ENCODE peak calls at places on chromosomes 11 and 22, in nine cellular contexts. E is EL; Y is C1 segment of cervical spinal cord; B is psoas muscle; W is stimulated activated CD4-positive, alpha-beta T cell treated with anti-CD3 and anti-CD28 coated beads, Interleukin-15, amount 100 ng/mL, for 24 hours; N is Calu3; D is naive thymus-derived CD8-positive, alpha-beta T cell; P is RCC 7860; O is activated CD8-positive, alpha-beta memory T cell treated with anti-CD3 and anti-CD28 coated beads, Interleukin-2, amount 50 U/mL, for 48 hours. K is an unnamed sample.

GRCh38 chr11:60528465-60528864 is 13.3 kb downstream of the MS4A13 start:
- DNase-seq in W (no peak), B (no peak), N (no peak), Y (no peak), D (no peak), E (no peak), O (no peak), P (no peak), K (no peak)

GRCh38 chr11:68775951-68776388 is 24.6 kb upstream of the TESMIN start:
- DNase-seq in N (peak), B (no peak), O (no peak), D (no peak), Y (no peak), P (peak), W (no peak), E (no peak), K (no peak)

GRCh38 chr22:30460147-30460546 is 11.7 kb downstream of the SEC14L3 start:
- DNase-seq in O (no peak), N (peak), E (no peak), B (no peak), Y (no peak), W (no peak), D (no peak), P (no peak), K (no peak)

GRCh38 chr11:75323609-75324008 is 27.9 kb downstream of the ARRB1 start:
- DNase-seq in B (no peak), W (no peak), P (no peak), O (no peak), E (no peak), D (no peak), N (peak), Y (no peak), K (no peak)

GRCh38 chr11:123249354-123249753 is 54.3 kb upstream of the CLMP start:
- DNase-seq in D (no peak), W (no peak), P (peak), N (no peak), E (peak), B (no peak), O (no peak), Y (no peak), K (no peak)

GRCh38 chr11:121157756-121158155 is 56.7 kb downstream of the TECTA start:
- DNase-seq in D (no peak), Y (no peak), P (no peak), E (no peak), W (no peak), B (no peak), O (no peak), N (no peak), K (no peak)

GRCh38 chr11:61699737-61700160 is 19.6 kb downstream of the DAGLA start:
- DNase-seq in Y (peak), E (no peak), N (peak), P (no peak), B (peak), O (no peak), D (no peak), W (no peak), K (no peak)

GRCh38 chr22:44202261-44202789 is 21.6 kb downstream of the PARVG start:
- DNase-seq in O (no peak), B (no peak), D (peak), W (no peak), N (no peak), Y (no peak), P (peak), E (peak), K (peak)

GRCh38 chr11:93000511-93001476 is 31.3 kb downstream of the MTNR1B start:
- DNase-seq in O (no peak), Y (no peak), E (peak), W (no peak), D (no peak), P (peak), B (no peak), N (peak), K (peak)

GRCh38 chr22:43823353-43823908 is 11.3 kb upstream of the EFCAB6 start:
- DNase-seq in N (peak), O (no peak), P (peak), E (no peak), W (no peak), D (peak), Y (no peak), B (no peak), K (no peak)

GRCh38 chr11:2862950-2863618 is 22.5 kb downstream of the CDKN1C start:
- DNase-seq in Y (no peak), D (no peak), W (peak), E (no peak), N (no peak), B (no peak), O (no peak), P (no peak), K (peak)

GRCh38 chr22:23375031-23375827 is 194.9 kb downstream of the BCR start:
- DNase-seq in O (no peak), B (no peak), W (no peak), E (no peak), D (no peak), P (no peak), Y (no peak), N (no peak), K (no peak)

GRCh38 chr11:128904303-128904871 is 13.2 kb downstream of the KCNJ5 start:
- DNase-seq in B (no peak), W (no peak), Y (no peak), O (no peak), N (no peak), P (no peak), D (no peak), E (peak), K (no peak)

GRCh38 chr22:40199852-40200251 is 22.1 kb downstream of the TNRC6B start:
- DNase-seq in W (no peak), D (no peak), E (no peak), B (no peak), O (peak), P (no peak), N (no peak), Y (no peak), K (no peak)

GRCh38 chr22:49705216-49705600 is 122.5 kb downstream of the BRD1 start:
- DNase-seq in N (no peak), E (no peak), W (no peak), P (no peak), O (no peak), D (no peak), B (no peak), Y (no peak), K (no peak)

GRCh38 chr22:50305393-50305657 is 2.1 kb downstream of the PLXNB2 start:
- DNase-seq in Y (peak), O (no peak), D (no peak), P (no peak), E (no peak), N (no peak), W (no peak), B (no peak), K (no peak)

GRCh38 chr11:2539761-2540520 is 95.1 kb downstream of the KCNQ1 start:
- DNase-seq in N (no peak), P (no peak), W (no peak), E (no peak), B (peak), D (peak), Y (no peak), O (no peak), K (no peak)

GRCh38 chr11:78420255-78420764 is 2.7 kb upstream of the GAB2 start:
- DNase-seq in O (peak), B (peak), E (peak), D (peak), N (peak), W (peak), P (no peak), Y (peak), K (peak)

GRCh38 chr22:42116848-42117424 is 13.7 kb downstream of the CYP2D6 start:
- DNase-seq in N (no peak), B (peak), P (no peak), W (no peak), E (no peak), O (no peak), Y (no peak), D (no peak), K (no peak)

GRCh38 chr22:24137595-24137994 is 43.7 kb upstream of the SUSD2 start:
- DNase-seq in N (no peak), O (no peak), B (no peak), P (no peak), Y (no peak), W (no peak), D (no peak), E (peak), K (peak)

GRCh38 chr11:79421820-79422219 is 19.0 kb downstream of the TENM4 start:
- DNase-seq in O (no peak), E (no peak), N (no peak), W (no peak), D (no peak), P (no peak), Y (no peak), B (no peak), K (no peak)

GRCh38 chr11:14687943-14688627 is 44.5 kb downstream of the PDE3B start:
- DNase-seq in E (no peak), O (no peak), B (no peak), P (no peak), Y (no peak), N (no peak), W (no peak), D (no peak), K (no peak)

GRCh38 chr22:17159504-17159951 is 451 bp upstream of the HDHD5 start:
- DNase-seq in Y (no peak), E (peak), N (peak), D (peak), W (peak), O (peak), B (peak), P (peak), K (peak)

GRCh38 chr22:45553333-45554039 is 50.8 kb downstream of the FBLN1 start:
- DNase-seq in O (peak), E (peak), B (peak), P (peak), D (peak), Y (peak), N (peak), W (peak), K (peak)

GRCh38 chr11:110679323-110679980 is 32.8 kb downstream of the ARHGAP20 start:
- DNase-seq in W (no peak), Y (no peak), O (no peak), B (no peak), N (no peak), D (no peak), E (peak), P (no peak), K (peak)

GRCh38 chr11:85595285-85595884 is 31.8 kb downstream of the DLG2 start:
- DNase-seq in E (peak), N (no peak), Y (no peak), O (no peak), B (no peak), D (no peak), P (peak), W (no peak), K (peak)

K was measured in astrocyte of the spinal cord.